ENCODE peak calls at places on chromosomes 1 and 21, in five cellular contexts. U is tibial nerve; K is stimulated activated CD8-positive, alpha-beta memory T cell treated with anti-CD3 and anti-CD28 coated beads, Interleukin-2, amount 100 ng/mL, for 48 hours; C is amygdala; R is Right ventricle myocardium superior. O is an unnamed sample.
A peak's percentile ranks its signal among the peaks of the same experiment; 100 is the strongest.

GRCh38 chr21:42125571-42126544 is 54.7 kb downstream of the UMODL1 start:
- DNase-seq in R (no peak), C (no peak), K (no peak), U (no peak), O (no peak)

GRCh38 chr21:34642211-34643075 is 26.4 kb upstream of the CLIC6 start:
- DNase-seq in U (no peak), K (no peak), R (no peak), C (no peak), O (no peak)

GRCh38 chr1:247360991-247361721 is 29.5 kb upstream of the ZNF496 start:
- DNase-seq in K (no peak), U (peak; percentile 41), R (peak; percentile 72), C (no peak), O (no peak)

GRCh38 chr1:169538998-169539871 is 47.0 kb downstream of the F5 start:
- DNase-seq in C (no peak), K (no peak), U (no peak), R (no peak), O (no peak)

GRCh38 chr1:36217667-36218066 is 6.6 kb upstream of the THRAP3 start:
- DNase-seq in C (no peak), R (no peak), U (no peak), K (no peak), O (no peak)

GRCh38 chr1:229252228-229252984 is 18.5 kb upstream of the RAB4A start:
- DNase-seq in K (no peak), U (no peak), C (no peak), R (no peak), O (no peak)

GRCh38 chr1:172473842-172474241 is 30.0 kb upstream of the PIGC start:
- DNase-seq in K (no peak), U (no peak), C (no peak), R (no peak), O (no peak)

GRCh38 chr1:218209351-218209861 is 75.7 kb upstream of the RRP15 start:
- DNase-seq in U (no peak), K (no peak), R (no peak), C (no peak), O (no peak)

GRCh38 chr21:45228171-45228641 is 59.5 kb downstream of the POFUT2 start:
- DNase-seq in R (no peak), C (no peak), K (peak; percentile 62), U (no peak), O (no peak)

GRCh38 chr1:44154049-44154448 is 12.6 kb upstream of the KLF18 start:
- DNase-seq in K (no peak), C (no peak), U (no peak), R (no peak), O (no peak)

GRCh38 chr1:103106426-103107321 is 1.6 kb downstream of the COL11A1 start:
- DNase-seq in K (no peak), U (peak; percentile 19), R (no peak), C (no peak), O (no peak)

GRCh38 chr1:198656500-198656932 is 17.7 kb downstream of the PTPRC start:
- DNase-seq in R (peak; percentile 65), K (peak; percentile 59), C (no peak), U (no peak), O (no peak)